ENCODE peak calls at places on chromosomes 3 and 15, in six cellular contexts. X is transverse colon, Y is GM12878, B is K562, N is H1, V is esophagus muscularis mucosa. H is an unnamed sample. For H3K27me3, the result is how much of the 10 kb centered on the place peaks cover.

GRCh38 chr15:77187751-77188464 is 117.0 kb upstream of the TSPAN3 start:
- DNase-seq in X (peak), Y (peak), B (no peak), N (no peak), V (no peak), H (no peak)

GRCh38 chr3:53252105-53252946 is 3.5 kb downstream of the TKT start:
- DNase-seq in X (no peak), Y (no peak), B (no peak), N (no peak), V (no peak), H (no peak)

GRCh38 chr15:41061667-41062066 is 54.4 kb downstream of the INO80 start:
- DNase-seq in X (no peak), Y (no peak), B (no peak), N (no peak), V (no peak), H (no peak)

GRCh38 chr3:176663376-176663775 is 533.9 kb downstream of the TBL1XR1 start:
- DNase-seq in X (no peak), Y (no peak), B (no peak), N (no peak), V (no peak), H (no peak)

GRCh38 chr3:60555704-60556340 is 695.4 kb downstream of the FHIT start:
- DNase-seq in X (no peak), Y (peak), B (no peak), N (no peak), V (no peak), H (no peak)

GRCh38 chr3:107861904-107862303 is 228.9 kb downstream of the CD47 start:
- DNase-seq in X (no peak), Y (peak), B (no peak), N (no peak), V (no peak), H (no peak)

GRCh38 chr3:150605998-150606641 is 3.0 kb downstream of the SELENOT start:
- DNase-seq in X (no peak), Y (no peak), B (no peak), N (no peak), V (no peak), H (no peak)

GRCh38 chr3:30538787-30539186 is 67.6 kb upstream of the TGFBR2 start:
- DNase-seq in X (no peak), Y (no peak), B (no peak), N (no peak), V (no peak), H (no peak)

GRCh38 chr3:138062626-138063025 is 52.7 kb downstream of the CLDN18 start:
- DNase-seq in X (no peak), Y (no peak), B (no peak), N (no peak), V (no peak), H (no peak)

GRCh38 chr3:102000620-102001209 is 151.4 kb downstream of the NFKBIZ start:
- DNase-seq in X (no peak), Y (no peak), B (no peak), N (no peak), V (no peak), H (no peak)

GRCh38 chr15:93042211-93042610 is 46.8 kb downstream of the RGMA start:
- DNase-seq in X (no peak), Y (no peak), B (no peak), N (no peak), V (no peak), H (no peak)

GRCh38 chr3:81936817-81937216 is 175.4 kb upstream of the GBE1 start:
- DNase-seq in X (no peak), Y (no peak), B (no peak), N (no peak), V (no peak), H (no peak)

GRCh38 chr3:124760601-124761000 is 30.3 kb downstream of the UMPS start:
- DNase-seq in X (no peak), Y (no peak), B (no peak), N (no peak), V (no peak), H (no peak)

DNA sequence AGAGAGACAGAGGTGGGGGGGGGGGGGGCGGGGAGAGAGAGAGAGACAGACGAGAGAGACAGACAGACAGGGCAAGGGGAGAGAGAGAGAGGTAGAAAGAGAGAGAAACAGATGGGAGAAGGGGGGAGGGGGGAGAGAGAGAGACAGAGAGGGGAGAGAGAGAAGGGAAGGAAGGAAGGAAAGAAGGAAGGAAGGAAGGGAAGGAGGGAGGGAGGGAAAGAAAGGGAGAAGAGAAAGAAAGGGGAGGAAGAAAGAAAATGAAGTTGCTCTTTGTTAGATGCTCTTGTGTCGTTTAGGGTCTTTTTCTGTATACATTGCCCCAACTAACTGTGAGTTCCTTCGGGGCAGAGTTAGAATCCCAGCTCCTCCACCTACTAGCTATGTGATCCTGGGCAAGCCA is 19.0 kb upstream of the EPHB3 start:
- DNase-seq in X (no peak), Y (no peak), B (no peak), N (no peak), V (no peak), H (no peak)
- H3K27me3 ChIP-seq in X (under half), Y (under half), B (under half), N (under half), V (under half), H (under half)

GRCh38 chr3:50102558-50102957 is 13.8 kb downstream of the RBM5 start:
- DNase-seq in X (no peak), Y (no peak), B (no peak), N (no peak), V (no peak), H (no peak)
- TF ChIP-seq POLR2AphosphoS5 in X (no peak), Y (peak), B (no peak), N (no peak), V (peak), H (no peak)

GRCh38 chr3:48695113-48695753 is 9.5 kb upstream of the NCKIPSD start:
- DNase-seq in X (peak), Y (no peak), B (no peak), N (peak), V (no peak), H (peak)

GRCh38 chr3:48692551-48692950 is 6.8 kb upstream of the NCKIPSD start:
- DNase-seq in X (no peak), Y (no peak), B (no peak), N (no peak), V (no peak), H (no peak)

GRCh38 chr3:48693826-48694225 is 8.1 kb upstream of the NCKIPSD start:
- DNase-seq in X (no peak), Y (no peak), B (no peak), N (no peak), V (no peak), H (no peak)

GRCh38 chr3:48696156-48696555 is 10.4 kb upstream of the NCKIPSD start:
- DNase-seq in X (no peak), Y (no peak), B (no peak), N (no peak), V (no peak), H (no peak)

GRCh38 chr3:48694610-48695051 is 8.9 kb upstream of the NCKIPSD start:
- DNase-seq in X (peak), Y (no peak), B (no peak), N (no peak), V (no peak), H (peak)
- TF ChIP-seq EP300 in X (no peak), Y (no peak), B (no peak), N (no peak), V (no peak), H (no peak)

DNA sequence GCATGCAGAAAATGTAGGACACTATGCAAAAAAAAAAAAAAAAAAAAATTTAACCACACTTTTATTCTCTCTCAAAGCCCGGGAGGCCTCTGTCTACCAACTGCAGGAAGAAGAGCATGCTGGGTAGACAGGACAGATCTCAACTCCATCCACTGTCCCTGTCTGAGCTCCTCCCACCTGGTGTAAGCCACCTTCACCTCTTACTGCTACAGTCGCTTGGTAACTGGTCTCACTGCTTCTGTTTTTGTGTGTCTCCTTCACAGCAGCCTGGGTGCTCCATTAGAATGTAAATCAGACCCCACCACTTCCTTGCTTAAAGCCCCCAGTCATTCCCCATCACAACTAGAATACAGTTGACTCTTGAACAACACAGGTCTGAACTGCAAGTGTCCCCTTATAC is 115.1 kb upstream of the PROK2 start:
- DNase-seq in X (no peak), Y (no peak), B (no peak), N (no peak), V (no peak), H (no peak)
- H3K27me3 ChIP-seq in X (under half), Y (under half), B (under half), N (under half), V (under half), H (under half)

GRCh38 chr15:96344706-96345559 is 14.4 kb downstream of the NR2F2 start:
- DNase-seq in X (no peak), Y (no peak), B (no peak), N (peak), V (no peak), H (no peak)
- TF ChIP-seq POLR2AphosphoS5 in X (no peak), Y (no peak), B (no peak), N (no peak), V (no peak), H (no peak)

DNA sequence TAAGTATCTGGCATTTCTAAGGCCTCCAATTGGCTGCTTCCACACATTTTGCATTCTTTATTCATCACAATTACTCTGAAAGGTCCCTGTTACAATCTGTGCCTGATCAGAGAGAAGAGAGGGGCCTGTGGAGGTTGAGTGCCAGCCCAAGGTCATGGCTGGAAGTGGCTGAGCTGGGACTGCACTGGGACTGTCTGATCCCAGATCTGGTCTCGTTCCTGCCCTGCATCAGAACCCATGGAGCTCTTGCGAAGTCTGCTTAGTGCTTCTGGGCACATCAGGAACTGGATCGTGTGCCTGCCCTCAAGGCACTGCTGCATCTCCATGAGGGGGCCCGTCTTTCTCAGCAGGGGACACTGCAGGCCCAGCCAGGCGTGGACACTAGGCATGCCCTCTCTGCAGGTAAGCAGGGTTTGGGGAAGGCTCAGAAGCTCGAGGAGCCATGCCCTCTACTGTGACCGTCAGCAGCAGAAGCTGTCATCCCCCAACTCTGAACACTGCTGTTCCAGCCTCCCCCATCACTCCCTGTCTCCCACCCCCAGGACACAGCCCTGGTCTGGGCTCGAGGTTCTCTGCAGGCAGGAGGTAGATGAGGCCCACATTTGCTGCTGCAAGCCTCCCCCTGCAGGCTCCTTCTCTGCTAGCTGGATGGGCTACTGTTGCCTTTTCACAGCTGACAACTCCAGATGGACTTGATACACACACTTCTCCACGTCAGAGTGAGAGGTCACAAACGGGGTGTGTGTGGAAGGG is 96.5 kb upstream of the PRR23E start:
- DNase-seq in X (no peak), Y (no peak), B (no peak), N (no peak), V (no peak), H (no peak)
- TF ChIP-seq EP300 in X (no peak), Y (no peak), B (no peak), N (no peak), V (no peak), H (no peak)

GRCh38 chr3:188772886-188773285 is 398.9 kb upstream of the TPRG1 start:
- DNase-seq in X (no peak), Y (no peak), B (no peak), N (no peak), V (peak), H (no peak)
- H3K27me3 ChIP-seq in X (under half), Y (under half), B (under half), N (under half), V (under half), H (under half)

H was measured in suprapubic skin.